ENCODE peak calls at places on chromosomes 6 and 20, in five cellular contexts. L, D, H, I and O are unnamed samples. For H3K4me1, the result is how much of the 10 kb centered on the place peaks cover.

GRCh38 chr20:40525356-40525755 is 163.7 kb downstream of the MAFB start:
- DNase-seq in L (no peak), D (no peak), H (no peak), I (no peak), O (no peak)

GRCh38 chr6:145673504-145673903 is 61.8 kb downstream of the EPM2A start:
- DNase-seq in L (no peak), D (no peak), H (peak), I (no peak), O (no peak)

GRCh38 chr20:53582574-53583351 is 10.9 kb downstream of the ZNF217 start:
- DNase-seq in L (no peak), D (no peak), H (peak), I (peak), O (peak)

GRCh38 chr6:130008236-130008873 is 10.0 kb upstream of the L3MBTL3 start:
- DNase-seq in L (no peak), D (no peak), H (no peak), I (no peak), O (no peak)

GRCh38 chr6:144744720-144745119 is 459.6 kb downstream of the UTRN start:
- DNase-seq in L (no peak), D (no peak), H (no peak), I (no peak), O (no peak)

GRCh38 chr20:45368221-45368980 is 5.4 kb downstream of the SYS1 start:
- DNase-seq in L (no peak), D (no peak), H (no peak), I (no peak), O (no peak)

GRCh38 chr6:33697845-33698244 is 13.7 kb downstream of the UQCC2 start:
- DNase-seq in L (no peak), D (no peak), H (no peak), I (no peak), O (no peak)

GRCh38 chr6:150327117-150327774 is 41.6 kb upstream of the IYD start:
- DNase-seq in L (no peak), D (no peak), H (no peak), I (no peak), O (no peak)

GRCh38 chr6:170416959-170417606 is 110.5 kb downstream of the FAM120B start:
- DNase-seq in L (no peak), D (no peak), H (no peak), I (no peak), O (no peak)

GRCh38 chr6:28425942-28426541 is 17.2 kb downstream of the ZSCAN23 start:
- DNase-seq in L (no peak), D (no peak), H (no peak), I (no peak), O (no peak)

GRCh38 chr6:96520851-96521115 is 823 bp upstream of the UFL1 start:
- DNase-seq in L (no peak), D (no peak), H (no peak), I (no peak), O (no peak)

GRCh38 chr6:27951040-27951439 is 6.0 kb upstream of the OR2B6 start:
- DNase-seq in L (no peak), D (no peak), H (no peak), I (no peak), O (no peak)

GRCh38 chr20:17226410-17227198 is at the start of gene PCSK2:
- DNase-seq in L (peak), D (no peak), H (peak), I (peak), O (peak)

GRCh38 chr20:17228624-17229061 is 1.8 kb downstream of the PCSK2 start:
- DNase-seq in L (peak), D (no peak), H (no peak), I (no peak), O (no peak)

GRCh38 chr20:17227669-17228623 is 1.1 kb downstream of the PCSK2 start:
- DNase-seq in L (peak), D (no peak), H (peak), I (no peak), O (no peak)

GRCh38 chr20:17225891-17226409 is 890 bp upstream of the PCSK2 start:
- DNase-seq in L (peak), D (no peak), H (peak), I (no peak), O (no peak)

GRCh38 chr20:17227199-17227535 is 327 bp downstream of the PCSK2 start:
- DNase-seq in L (no peak), D (no peak), H (no peak), I (no peak), O (no peak)
- H3K4me3 ChIP-seq in L (peak), D (peak), H (no peak), I (peak), O (peak)

GRCh38 chr6:43769526-43770416 is at the start of gene VEGFA:
- DNase-seq in L (peak), D (peak), H (peak), I (peak), O (peak)

GRCh38 chr6:43772571-43773049 is 2.6 kb downstream of the VEGFA start:
- DNase-seq in L (peak), D (no peak), H (peak), I (no peak), O (peak)

GRCh38 chr6:43771858-43772570 is 2.0 kb downstream of the VEGFA start:
- DNase-seq in L (no peak), D (peak), H (peak), I (peak), O (peak)

GRCh38 chr6:43770417-43771209 is 602 bp downstream of the VEGFA start:
- DNase-seq in L (peak), D (no peak), H (peak), I (peak), O (peak)

DNA sequence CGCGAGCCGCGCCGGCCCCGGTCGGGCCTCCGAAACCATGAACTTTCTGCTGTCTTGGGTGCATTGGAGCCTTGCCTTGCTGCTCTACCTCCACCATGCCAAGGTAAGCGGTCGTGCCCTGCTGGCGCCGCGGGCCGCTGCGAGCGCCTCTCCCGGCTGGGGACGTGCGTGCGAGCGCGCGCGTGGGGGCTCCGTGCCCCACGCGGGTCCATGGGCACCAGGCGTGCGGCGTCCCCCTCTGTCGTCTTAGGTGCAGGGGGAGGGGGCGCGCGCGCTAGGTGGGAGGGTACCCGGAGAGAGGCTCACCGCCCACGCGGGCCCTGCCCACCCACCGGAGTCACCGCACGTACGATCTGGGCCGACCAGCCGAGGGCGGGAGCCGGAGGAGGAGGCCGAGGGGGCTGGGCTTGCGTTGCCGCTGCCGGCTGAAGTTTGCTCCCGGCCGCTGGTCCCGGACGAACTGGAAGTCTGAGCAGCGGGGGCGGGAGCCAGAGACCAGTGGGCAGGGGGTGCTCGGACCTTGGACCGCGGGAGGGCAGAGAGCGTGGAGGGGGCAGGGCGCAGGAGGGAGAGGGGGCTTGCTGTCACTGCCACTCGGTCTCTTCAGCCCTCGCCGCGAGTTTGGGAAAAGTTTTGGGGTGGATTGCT is 1.3 kb downstream of the VEGFA start:
- DNase-seq in L (peak), D (no peak), H (peak), I (peak), O (peak)
- TF ChIP-seq EP300 in L (no peak), D (peak), H (no peak), I (no peak), O (no peak)

GRCh38 chr6:135291288-135292116 is 110.4 kb downstream of the MYB start:
- DNase-seq in L (no peak), D (no peak), H (no peak), I (no peak), O (no peak)

GRCh38 chr6:135285165-135285564 is 104.1 kb downstream of the MYB start:
- DNase-seq in L (no peak), D (no peak), H (no peak), I (no peak), O (no peak)

GRCh38 chr6:135286962-135287525 is 105.9 kb downstream of the MYB start:
- DNase-seq in L (no peak), D (no peak), H (no peak), I (no peak), O (no peak)

GRCh38 chr6:135295085-135295484 is 114.0 kb downstream of the MYB start:
- DNase-seq in L (no peak), D (no peak), H (no peak), I (no peak), O (no peak)

GRCh38 chr6:135289816-135290215 is 108.7 kb downstream of the MYB start:
- DNase-seq in L (no peak), D (no peak), H (no peak), I (no peak), O (no peak)
- H3K4me1 ChIP-seq in L (under half), D (under half), H (under half), I (under half), O (under half)

DNA sequence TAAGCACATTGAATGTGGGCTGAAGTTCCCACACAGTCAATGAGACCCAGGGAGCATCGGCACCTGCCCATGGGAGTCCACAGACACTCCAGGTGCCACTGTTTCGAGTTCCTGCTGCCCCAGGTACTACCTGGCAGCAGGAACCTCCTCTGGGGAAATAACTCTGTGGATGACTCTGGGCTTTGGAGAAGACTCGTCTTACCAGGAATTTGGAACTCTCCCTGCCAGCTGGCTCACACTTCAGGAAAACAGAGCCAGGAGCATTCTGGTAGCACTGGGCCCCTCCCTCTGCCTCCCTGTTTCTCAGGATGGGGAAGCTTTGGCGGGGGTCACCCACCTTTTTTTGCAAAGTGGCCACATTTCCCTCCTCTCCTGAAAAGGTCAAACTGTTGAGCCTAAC is 69.5 kb upstream of the MC3R start:
- DNase-seq in L (no peak), D (no peak), H (no peak), I (no peak), O (no peak)
- H3K4me3 ChIP-seq in L (no peak), D (no peak), H (no peak), I (no peak), O (no peak)

DNA sequence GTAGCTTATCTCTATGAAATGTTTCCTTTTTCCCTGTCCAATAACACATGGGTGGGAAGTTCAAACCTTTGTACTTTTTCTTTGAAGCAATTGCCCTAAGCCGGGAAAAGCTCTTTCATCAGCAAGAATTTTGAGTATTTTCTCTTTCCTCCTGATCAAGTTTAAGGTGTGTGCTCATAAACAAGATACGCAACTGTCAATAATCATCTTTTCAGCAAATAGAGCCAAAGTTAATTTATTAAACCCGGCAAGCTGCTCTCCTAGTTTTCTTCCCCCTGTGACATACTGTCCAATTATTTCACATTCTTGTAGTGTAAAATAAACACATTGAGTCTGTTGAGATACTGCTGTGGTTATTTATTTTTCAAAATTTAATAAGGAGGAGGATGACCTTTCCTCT is 194.4 kb downstream of the EDN1 start:
- DNase-seq in L (no peak), D (no peak), H (no peak), I (no peak), O (no peak)
- TF ChIP-seq EP300 in L (no peak), D (no peak), H (no peak), I (no peak), O (no peak)